ENCODE peak calls at places on chromosomes 11 and 22, in nine cellular contexts. One of them, this sample, is unnamed.

GRCh38 chr11:105368711-105369110 is 229.1 kb upstream of the CARD18 start:
- DNase-seq in tibial nerve: no peak
- DNase-seq in IMR-90: no peak
- DNase-seq in spleen: no peak
- DNase-seq in adrenal gland: no peak
- DNase-seq in heart left ventricle: no peak
- DNase-seq in gastrocnemius medialis: no peak
- DNase-seq in stomach: no peak
- DNase-seq in endothelial cell of umbilical vein: no peak
- DNase-seq in this sample: no peak

GRCh38 chr22:44881624-44882023 is 128.2 kb downstream of the PHF21B start:
- DNase-seq in tibial nerve: no peak
- DNase-seq in IMR-90: no peak
- DNase-seq in spleen: peak; percentile 45
- DNase-seq in adrenal gland: no peak
- DNase-seq in heart left ventricle: no peak
- DNase-seq in gastrocnemius medialis: no peak
- DNase-seq in stomach: no peak
- DNase-seq in endothelial cell of umbilical vein: no peak
- DNase-seq in this sample: no peak

GRCh38 chr11:30422389-30422788 is 99.5 kb downstream of the ARL14EP start:
- DNase-seq in tibial nerve: no peak
- DNase-seq in IMR-90: no peak
- DNase-seq in spleen: no peak
- DNase-seq in adrenal gland: no peak
- DNase-seq in heart left ventricle: no peak
- DNase-seq in gastrocnemius medialis: no peak
- DNase-seq in stomach: no peak
- DNase-seq in endothelial cell of umbilical vein: no peak
- DNase-seq in this sample: no peak

GRCh38 chr11:2987881-2988280 is 4.2 kb downstream of the NAP1L4 start:
- DNase-seq in tibial nerve: no peak
- DNase-seq in IMR-90: no peak
- DNase-seq in spleen: no peak
- DNase-seq in adrenal gland: no peak
- DNase-seq in heart left ventricle: no peak
- DNase-seq in gastrocnemius medialis: no peak
- DNase-seq in stomach: no peak
- DNase-seq in endothelial cell of umbilical vein: peak; percentile 6
- DNase-seq in this sample: no peak

GRCh38 chr11:46210133-46210636 is 67.3 kb upstream of the CREB3L1 start:
- DNase-seq in tibial nerve: no peak
- DNase-seq in IMR-90: peak; percentile 72
- DNase-seq in spleen: no peak
- DNase-seq in adrenal gland: peak; percentile 77
- DNase-seq in heart left ventricle: no peak
- DNase-seq in gastrocnemius medialis: no peak
- DNase-seq in stomach: no peak
- DNase-seq in endothelial cell of umbilical vein: no peak
- DNase-seq in this sample: no peak

GRCh38 chr22:45994516-45995404 is 17.8 kb upstream of the WNT7B start:
- DNase-seq in tibial nerve: peak; percentile 80
- DNase-seq in IMR-90: peak; percentile 44
- DNase-seq in spleen: peak; percentile 95
- DNase-seq in adrenal gland: peak; percentile 93
- DNase-seq in heart left ventricle: peak; percentile 87
- DNase-seq in gastrocnemius medialis: peak; percentile 65
- DNase-seq in stomach: peak; percentile 88
- DNase-seq in endothelial cell of umbilical vein: peak; percentile 55
- DNase-seq in this sample: peak; percentile 87

GRCh38 chr11:10379022-10379421 is 74.1 kb downstream of the ADM start:
- DNase-seq in tibial nerve: no peak
- DNase-seq in IMR-90: peak; percentile 50
- DNase-seq in spleen: no peak
- DNase-seq in adrenal gland: peak; percentile 50
- DNase-seq in heart left ventricle: no peak
- DNase-seq in gastrocnemius medialis: no peak
- DNase-seq in stomach: no peak
- DNase-seq in endothelial cell of umbilical vein: peak; percentile 21
- DNase-seq in this sample: no peak

GRCh38 chr11:77411238-77411637 is 62.7 kb downstream of the PAK1 start:
- DNase-seq in tibial nerve: no peak
- DNase-seq in IMR-90: peak; percentile 30
- DNase-seq in spleen: peak; percentile 88
- DNase-seq in adrenal gland: peak; percentile 35
- DNase-seq in heart left ventricle: peak; percentile 26
- DNase-seq in gastrocnemius medialis: peak; percentile 8
- DNase-seq in stomach: no peak
- DNase-seq in endothelial cell of umbilical vein: no peak
- DNase-seq in this sample: no peak

GRCh38 chr22:44129614-44129976 is 51.1 kb upstream of the PARVG start:
- DNase-seq in tibial nerve: no peak
- DNase-seq in IMR-90: peak; percentile 56
- DNase-seq in spleen: peak; percentile 6
- DNase-seq in adrenal gland: no peak
- DNase-seq in heart left ventricle: no peak
- DNase-seq in gastrocnemius medialis: no peak
- DNase-seq in stomach: no peak
- DNase-seq in endothelial cell of umbilical vein: peak; percentile 29
- DNase-seq in this sample: no peak

GRCh38 chr11:65493367-65494176 is 5.3 kb upstream of the MALAT1 start:
- DNase-seq in tibial nerve: peak; percentile 71
- DNase-seq in IMR-90: peak; percentile 97
- DNase-seq in spleen: no peak
- DNase-seq in adrenal gland: peak; percentile 88
- DNase-seq in heart left ventricle: peak; percentile 92
- DNase-seq in gastrocnemius medialis: peak; percentile 80
- DNase-seq in stomach: peak; percentile 88
- DNase-seq in endothelial cell of umbilical vein: peak; percentile 87
- DNase-seq in this sample: peak; percentile 76

GRCh38 chr22:31230871-31231621 is 18.9 kb downstream of the LIMK2 start:
- DNase-seq in tibial nerve: no peak
- DNase-seq in IMR-90: peak; percentile 74
- DNase-seq in spleen: no peak
- DNase-seq in adrenal gland: peak; percentile 73
- DNase-seq in heart left ventricle: no peak
- DNase-seq in gastrocnemius medialis: peak; percentile 35
- DNase-seq in stomach: peak; percentile 68
- DNase-seq in endothelial cell of umbilical vein: peak; percentile 92
- DNase-seq in this sample: no peak

GRCh38 chr11:19978668-19979518 is 181.4 kb downstream of the DBX1 start:
- DNase-seq in tibial nerve: no peak
- DNase-seq in IMR-90: peak; percentile 90
- DNase-seq in spleen: no peak
- DNase-seq in adrenal gland: no peak
- DNase-seq in heart left ventricle: peak; percentile 49
- DNase-seq in gastrocnemius medialis: no peak
- DNase-seq in stomach: no peak
- DNase-seq in endothelial cell of umbilical vein: peak; percentile 85
- DNase-seq in this sample: no peak
- TF ChIP-seq POLR2A in tibial nerve: no peak
- TF ChIP-seq POLR2A in IMR-90: no peak
- TF ChIP-seq POLR2A in spleen: no peak
- TF ChIP-seq POLR2A in adrenal gland: no peak
- TF ChIP-seq POLR2A in heart left ventricle: no peak
- TF ChIP-seq POLR2A in gastrocnemius medialis: no peak
- TF ChIP-seq POLR2A in stomach: no peak
- TF ChIP-seq POLR2A in endothelial cell of umbilical vein: no peak
- TF ChIP-seq POLR2A in this sample: no peak

GRCh38 chr11:33445761-33446161 is 188.6 kb downstream of the HIPK3 start:
- DNase-seq in tibial nerve: no peak
- DNase-seq in IMR-90: peak; percentile 70
- DNase-seq in spleen: no peak
- DNase-seq in adrenal gland: no peak
- DNase-seq in heart left ventricle: no peak
- DNase-seq in gastrocnemius medialis: no peak
- DNase-seq in stomach: no peak
- DNase-seq in endothelial cell of umbilical vein: no peak
- DNase-seq in this sample: no peak
- H3K27ac ChIP-seq in tibial nerve: no peak overlapping the region
- H3K27ac ChIP-seq in IMR-90: peak overlapping the region; percentile 47
- H3K27ac ChIP-seq in spleen: no peak overlapping the region
- H3K27ac ChIP-seq in adrenal gland: no peak overlapping the region
- H3K27ac ChIP-seq in heart left ventricle: no peak overlapping the region
- H3K27ac ChIP-seq in gastrocnemius medialis: no peak overlapping the region
- H3K27ac ChIP-seq in stomach: no peak overlapping the region
- H3K27ac ChIP-seq in endothelial cell of umbilical vein: no peak overlapping the region
- H3K27ac ChIP-seq in this sample: no peak overlapping the region

DNA sequence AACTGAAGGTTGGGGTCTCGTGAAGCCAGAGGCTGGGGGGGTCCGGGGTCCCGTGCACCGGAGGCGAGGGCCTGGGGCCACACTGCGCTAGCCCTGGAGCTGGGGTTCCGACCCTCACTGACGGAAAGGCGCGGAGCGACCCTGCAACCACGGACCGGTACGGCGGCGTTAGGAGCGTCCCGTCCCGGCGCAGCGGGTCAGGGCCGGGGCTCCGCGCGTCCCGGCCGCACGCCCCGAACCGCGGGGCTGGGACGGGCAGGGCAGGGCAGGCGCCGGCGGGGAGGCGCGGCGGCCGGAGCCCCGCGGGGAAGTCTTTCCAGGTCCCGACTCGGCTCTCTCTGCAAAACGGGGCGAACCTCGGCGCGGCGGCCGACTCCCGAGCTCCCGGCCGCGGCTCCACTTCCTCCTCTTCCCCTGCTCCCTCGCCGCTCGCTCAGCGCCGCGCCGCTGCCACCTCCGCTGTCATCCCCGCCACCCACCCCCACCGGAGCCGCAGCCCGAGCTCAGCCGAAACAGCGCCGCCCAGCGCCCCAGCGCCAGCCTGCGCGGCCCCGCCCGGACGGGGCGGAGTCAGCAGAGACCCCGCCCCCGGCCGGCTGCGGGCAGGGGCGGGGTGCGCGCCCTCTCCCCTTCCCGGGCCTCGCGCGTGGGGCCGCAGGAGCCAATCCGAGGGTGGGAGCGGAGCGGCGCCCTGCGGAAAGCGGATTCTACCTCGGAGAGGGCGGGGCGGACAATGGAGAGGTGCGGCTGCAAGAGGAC is at the start of gene GDPD5:
- DNase-seq in tibial nerve: peak; percentile 60
- DNase-seq in IMR-90: peak; percentile 64
- DNase-seq in spleen: peak; percentile 95
- DNase-seq in adrenal gland: peak; percentile 82
- DNase-seq in heart left ventricle: peak; percentile 85
- DNase-seq in gastrocnemius medialis: peak; percentile 56
- DNase-seq in stomach: peak; percentile 83
- DNase-seq in endothelial cell of umbilical vein: peak; percentile 79
- DNase-seq in this sample: peak; percentile 87
- TF ChIP-seq POLR2A in tibial nerve: peak; percentile 75
- TF ChIP-seq POLR2A in IMR-90: no peak
- TF ChIP-seq POLR2A in spleen: peak; percentile 22
- TF ChIP-seq POLR2A in adrenal gland: no peak
- TF ChIP-seq POLR2A in heart left ventricle: peak; percentile 56
- TF ChIP-seq POLR2A in gastrocnemius medialis: peak; percentile 66
- TF ChIP-seq POLR2A in stomach: no peak
- TF ChIP-seq POLR2A in endothelial cell of umbilical vein: peak; percentile 14
- TF ChIP-seq POLR2A in this sample: peak; percentile 46

GRCh38 chr11:13433437-13433836 is 29.6 kb downstream of the BTBD10 start:
- DNase-seq in tibial nerve: no peak
- DNase-seq in IMR-90: no peak
- DNase-seq in spleen: no peak
- DNase-seq in adrenal gland: no peak
- DNase-seq in heart left ventricle: no peak
- DNase-seq in gastrocnemius medialis: no peak
- DNase-seq in stomach: no peak
- DNase-seq in endothelial cell of umbilical vein: no peak
- DNase-seq in this sample: no peak
- H3K27ac ChIP-seq in tibial nerve: no peak overlapping the region
- H3K27ac ChIP-seq in IMR-90: no peak overlapping the region
- H3K27ac ChIP-seq in spleen: no peak overlapping the region
- H3K27ac ChIP-seq in adrenal gland: no peak overlapping the region
- H3K27ac ChIP-seq in heart left ventricle: no peak overlapping the region
- H3K27ac ChIP-seq in gastrocnemius medialis: no peak overlapping the region
- H3K27ac ChIP-seq in stomach: no peak overlapping the region
- H3K27ac ChIP-seq in endothelial cell of umbilical vein: no peak overlapping the region
- H3K27ac ChIP-seq in this sample: no peak overlapping the region

DNA sequence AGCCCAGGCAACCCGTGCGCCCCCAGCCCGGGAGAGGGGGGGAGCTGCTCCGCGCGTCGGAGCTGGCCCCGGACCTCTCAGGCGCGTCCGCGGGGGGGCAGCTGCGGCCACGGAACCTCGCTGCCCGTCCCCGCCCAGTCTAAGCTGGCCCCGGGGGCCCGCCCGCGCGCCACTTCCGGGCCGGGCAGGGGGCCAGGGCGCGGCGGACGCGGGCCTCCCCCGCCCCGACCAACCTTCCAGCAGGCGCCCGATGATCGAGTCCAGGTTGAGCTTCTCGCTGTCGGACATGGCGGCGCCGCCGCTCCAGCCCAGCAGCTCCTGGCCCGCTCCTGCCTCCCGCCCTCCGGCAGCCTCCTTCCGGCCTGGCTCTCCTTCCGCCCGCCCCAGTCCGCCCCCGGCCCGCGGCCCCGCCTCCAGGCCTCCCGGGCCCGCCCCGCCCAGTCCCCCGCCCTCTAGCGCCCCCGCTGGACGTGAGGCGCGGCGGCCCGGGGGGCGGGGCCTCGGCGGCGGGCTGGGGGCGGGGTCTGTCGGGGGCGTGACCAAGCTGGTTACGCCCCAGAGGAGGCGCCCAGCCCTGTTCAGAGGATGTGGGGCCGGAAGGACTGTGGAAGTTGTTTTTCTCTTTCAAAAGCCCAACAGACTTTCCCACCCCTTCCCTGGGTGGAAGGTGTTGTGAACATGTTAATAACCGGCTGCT is at the start of gene PPP1CA:
- DNase-seq in tibial nerve: peak; percentile 78
- DNase-seq in IMR-90: peak; percentile 79
- DNase-seq in spleen: peak; percentile 98
- DNase-seq in adrenal gland: peak; percentile 91
- DNase-seq in heart left ventricle: peak; percentile 93
- DNase-seq in gastrocnemius medialis: peak; percentile 81
- DNase-seq in stomach: peak; percentile 93
- DNase-seq in endothelial cell of umbilical vein: peak; percentile 85
- DNase-seq in this sample: peak; percentile 95
- TF ChIP-seq POLR2A in tibial nerve: peak; percentile 73
- TF ChIP-seq POLR2A in IMR-90: peak; percentile 85
- TF ChIP-seq POLR2A in spleen: peak; percentile 52
- TF ChIP-seq POLR2A in adrenal gland: peak; percentile 76
- TF ChIP-seq POLR2A in heart left ventricle: peak; percentile 79
- TF ChIP-seq POLR2A in gastrocnemius medialis: peak; percentile 75
- TF ChIP-seq POLR2A in stomach: peak; percentile 0
- TF ChIP-seq POLR2A in endothelial cell of umbilical vein: peak; percentile 90
- TF ChIP-seq POLR2A in this sample: peak; percentile 67

DNA sequence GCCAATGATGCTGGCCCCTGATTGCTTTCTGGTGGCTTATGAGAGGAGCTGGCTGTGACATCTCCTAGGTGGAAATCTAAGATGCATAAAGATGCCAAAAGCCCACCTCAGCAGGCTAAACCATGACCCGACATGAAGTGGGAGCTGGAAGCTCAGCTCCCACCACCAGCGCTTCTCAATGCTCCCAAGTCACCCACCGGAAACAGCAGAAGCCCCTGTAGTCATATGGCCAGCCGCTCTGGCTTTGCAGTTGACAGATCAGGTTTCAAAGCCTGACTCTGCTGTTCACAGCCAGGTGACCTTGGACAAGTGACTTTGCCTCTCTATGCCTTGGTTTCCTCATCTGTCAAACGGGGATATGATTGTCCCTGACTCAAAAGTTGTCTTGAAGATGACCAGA is 29.1 kb upstream of the ANO1 start:
- DNase-seq in tibial nerve: no peak
- DNase-seq in IMR-90: no peak
- DNase-seq in spleen: no peak
- DNase-seq in adrenal gland: no peak
- DNase-seq in heart left ventricle: no peak
- DNase-seq in gastrocnemius medialis: no peak
- DNase-seq in stomach: no peak
- DNase-seq in endothelial cell of umbilical vein: no peak
- DNase-seq in this sample: no peak
- H3K27ac ChIP-seq in tibial nerve: no peak overlapping the region
- H3K27ac ChIP-seq in IMR-90: no peak overlapping the region
- H3K27ac ChIP-seq in spleen: no peak overlapping the region
- H3K27ac ChIP-seq in adrenal gland: no peak overlapping the region
- H3K27ac ChIP-seq in heart left ventricle: no peak overlapping the region
- H3K27ac ChIP-seq in gastrocnemius medialis: no peak overlapping the region
- H3K27ac ChIP-seq in stomach: no peak overlapping the region
- H3K27ac ChIP-seq in endothelial cell of umbilical vein: no peak overlapping the region
- H3K27ac ChIP-seq in this sample: no peak overlapping the region